ENCODE peak calls at places on chromosomes 5 and 9, in seven cellular contexts. F is COLO829, V is NCI-H1694, N is GM04504, S is heart right ventricle, Y is NCI-H774, P is lower leg skin. Z is an unnamed sample.

GRCh38 chr5:89728750-89729149 is 680.8 kb downstream of the CETN3 start:
- DNase-seq in F (no peak), V (no peak), N (peak), S (no peak), Y (no peak), P (no peak), Z (no peak)

GRCh38 chr9:127801955-127802575 is 617 bp upstream of the FPGS start:
- DNase-seq in F (no peak), V (no peak), N (no peak), S (no peak), Y (no peak), P (no peak), Z (no peak)

GRCh38 chr5:42654645-42655044 is 102.0 kb upstream of the CCDC152 start:
- DNase-seq in F (no peak), V (no peak), N (no peak), S (no peak), Y (no peak), P (no peak), Z (no peak)

GRCh38 chr9:135281661-135282000 is 194.2 kb downstream of the OLFM1 start:
- DNase-seq in F (no peak), V (peak), N (no peak), S (no peak), Y (no peak), P (no peak), Z (no peak)

GRCh38 chr5:32522429-32523143 is 62.8 kb upstream of the SUB1 start:
- DNase-seq in F (no peak), V (no peak), N (peak), S (no peak), Y (no peak), P (peak), Z (no peak)

GRCh38 chr5:153081385-153081784 is 409.1 kb upstream of the GRIA1 start:
- DNase-seq in F (no peak), V (no peak), N (no peak), S (no peak), Y (no peak), P (no peak), Z (no peak)

GRCh38 chr5:132019337-132019736 is 7.9 kb upstream of the ACSL6 start:
- DNase-seq in F (no peak), V (no peak), N (no peak), S (no peak), Y (no peak), P (no peak), Z (no peak)

GRCh38 chr5:131405674-131406073 is 141.8 kb downstream of the CDC42SE2 start:
- DNase-seq in F (no peak), V (no peak), N (no peak), S (no peak), Y (no peak), P (no peak), Z (no peak)

GRCh38 chr5:126501448-126501847 is 78.2 kb downstream of the GRAMD2B start:
- DNase-seq in F (no peak), V (no peak), N (no peak), S (no peak), Y (no peak), P (no peak), Z (no peak)

GRCh38 chr5:177018341-177018740 is 4.2 kb upstream of the ZNF346 start:
- DNase-seq in F (no peak), V (no peak), N (no peak), S (no peak), Y (no peak), P (no peak), Z (no peak)

GRCh38 chr5:143029293-143029692 is 259.1 kb downstream of the ARHGAP26 start:
- DNase-seq in F (no peak), V (no peak), N (no peak), S (no peak), Y (no peak), P (no peak), Z (no peak)

GRCh38 chr9:95626885-95627558 is 110.3 kb upstream of the PTCH1 start:
- DNase-seq in F (no peak), V (no peak), N (no peak), S (peak), Y (no peak), P (peak), Z (no peak)

GRCh38 chr5:170345971-170346370 is 43.2 kb downstream of the KCNMB1 start:
- DNase-seq in F (no peak), V (no peak), N (no peak), S (no peak), Y (no peak), P (no peak), Z (no peak)

GRCh38 chr5:68467791-68468190 is 252.2 kb downstream of the PIK3R1 start:
- DNase-seq in F (no peak), V (no peak), N (no peak), S (no peak), Y (no peak), P (no peak), Z (no peak)

GRCh38 chr9:78884611-78885150 is 587.8 kb downstream of the PSAT1 start:
- DNase-seq in F (no peak), V (no peak), N (no peak), S (no peak), Y (no peak), P (no peak), Z (no peak)

GRCh38 chr9:108486791-108487190 is 369.0 kb downstream of the ACTL7B start:
- DNase-seq in F (no peak), V (no peak), N (no peak), S (no peak), Y (no peak), P (no peak), Z (no peak)

GRCh38 chr9:130331573-130331972 is 66.0 kb downstream of the HMCN2 start:
- DNase-seq in F (no peak), V (no peak), N (peak), S (peak), Y (no peak), P (no peak), Z (no peak)

GRCh38 chr5:146199216-146199815 is 4.1 kb upstream of the RBM27 start:
- DNase-seq in F (no peak), V (no peak), N (peak), S (no peak), Y (no peak), P (no peak), Z (no peak)

GRCh38 chr5:76693141-76693540 is 22.8 kb upstream of the F2R start:
- DNase-seq in F (no peak), V (no peak), N (no peak), S (no peak), Y (no peak), P (no peak), Z (no peak)

GRCh38 chr9:33233659-33234335 is 6.2 kb upstream of the SPINK4 start:
- DNase-seq in F (peak), V (no peak), N (peak), S (no peak), Y (peak), P (peak), Z (peak)

GRCh38 chr5:152688561-152689274 is 283.6 kb upstream of the NMUR2 start:
- DNase-seq in F (peak), V (no peak), N (peak), S (no peak), Y (no peak), P (no peak), Z (no peak)